ENCODE peak calls at places on chromosomes 3 and 15, in seven cellular contexts. T is sigmoid colon, E is transverse colon, R is vagina, W is esophagus squamous epithelium, Z is stomach, F is lower leg skin. K is an unnamed sample.
A peak's percentile ranks its signal among the peaks of the same experiment; 100 is the strongest.

GRCh38 chr3:143255725-143256124 is 136.2 kb downstream of the CHST2 start:
- DNase-seq in T (no peak), E (no peak), R (no peak), W (no peak), Z (no peak), F (no peak), K (no peak)

GRCh38 chr15:44243829-44244228 is 44.7 kb upstream of the GOLM2 start:
- DNase-seq in T (no peak), E (no peak), R (no peak), W (no peak), Z (no peak), F (no peak), K (no peak)

GRCh38 chr3:42502429-42503250 is at the start of gene VIPR1:
- DNase-seq in T (peak; percentile 71), E (peak; percentile 95), R (peak; percentile 91), W (peak; percentile 24), Z (peak; percentile 95), F (peak; percentile 96), K (peak; percentile 93)

GRCh38 chr3:168327836-168328235 is 232.1 kb upstream of the GOLIM4 start:
- DNase-seq in T (no peak), E (no peak), R (no peak), W (no peak), Z (no peak), F (no peak), K (no peak)

GRCh38 chr3:128647307-128647706 is 3.3 kb downstream of the RPN1 start:
- DNase-seq in T (no peak), E (no peak), R (no peak), W (no peak), Z (no peak), F (no peak), K (no peak)

GRCh38 chr3:133295199-133295901 is 104.5 kb upstream of the BFSP2 start:
- DNase-seq in T (no peak), E (no peak), R (no peak), W (no peak), Z (no peak), F (no peak), K (peak; percentile 5)

GRCh38 chr3:50194903-50195500 is 3.6 kb downstream of the GNAT1 start:
- DNase-seq in T (no peak), E (no peak), R (no peak), W (no peak), Z (no peak), F (no peak), K (peak; percentile 72)

GRCh38 chr15:77410701-77411613 is 8.9 kb downstream of the PEAK1 start:
- DNase-seq in T (no peak), E (no peak), R (no peak), W (no peak), Z (no peak), F (no peak), K (no peak)

GRCh38 chr3:50617096-50617791 is at the start of gene MAPKAPK3:
- DNase-seq in T (peak; percentile 82), E (peak; percentile 66), R (no peak), W (no peak), Z (peak; percentile 57), F (peak; percentile 92), K (no peak)

GRCh38 chr3:158347966-158348365 is 223.0 kb upstream of the MLF1 start:
- DNase-seq in T (no peak), E (no peak), R (no peak), W (no peak), Z (no peak), F (no peak), K (no peak)

GRCh38 chr3:148735597-148735996 is 37.9 kb downstream of the AGTR1 start:
- DNase-seq in T (no peak), E (no peak), R (no peak), W (no peak), Z (no peak), F (no peak), K (no peak)

GRCh38 chr3:70989174-70989573 is 594.4 kb downstream of the FOXP1 start:
- DNase-seq in T (no peak), E (no peak), R (no peak), W (no peak), Z (no peak), F (no peak), K (no peak)

GRCh38 chr3:117036259-117036799 is 326.8 kb downstream of the TUSC7 start:
- DNase-seq in T (peak; percentile 84), E (peak; percentile 17), R (no peak), W (no peak), Z (no peak), F (no peak), K (no peak)

GRCh38 chr3:38121451-38121831 is 15.5 kb downstream of the ACAA1 start:
- DNase-seq in T (peak; percentile 77), E (no peak), R (no peak), W (no peak), Z (peak; percentile 20), F (peak; percentile 81), K (no peak)

GRCh38 chr3:124410471-124410870 is 319.8 kb upstream of the UMPS start:
- DNase-seq in T (no peak), E (no peak), R (no peak), W (no peak), Z (no peak), F (no peak), K (no peak)

GRCh38 chr3:4722103-4722502 is 229.0 kb downstream of the ITPR1 start:
- DNase-seq in T (no peak), E (peak; percentile 57), R (no peak), W (no peak), Z (no peak), F (peak; percentile 81), K (peak; percentile 21)

GRCh38 chr3:52046186-52046913 is 10.0 kb downstream of the DUSP7 start:
- DNase-seq in T (no peak), E (no peak), R (no peak), W (no peak), Z (no peak), F (no peak), K (no peak)

GRCh38 chr3:47847801-47848518 is 45.0 kb downstream of the DHX30 start:
- DNase-seq in T (no peak), E (no peak), R (no peak), W (no peak), Z (no peak), F (no peak), K (no peak)

GRCh38 chr3:47847256-47847655 is 44.3 kb downstream of the DHX30 start:
- DNase-seq in T (no peak), E (no peak), R (no peak), W (no peak), Z (no peak), F (no peak), K (no peak)

GRCh38 chr3:47849186-47850061 is 46.5 kb downstream of the DHX30 start:
- DNase-seq in T (no peak), E (no peak), R (no peak), W (no peak), Z (no peak), F (no peak), K (no peak)

GRCh38 chr3:47850062-47850802 is 47.3 kb downstream of the DHX30 start:
- DNase-seq in T (no peak), E (no peak), R (no peak), W (no peak), Z (no peak), F (no peak), K (no peak)

DNA sequence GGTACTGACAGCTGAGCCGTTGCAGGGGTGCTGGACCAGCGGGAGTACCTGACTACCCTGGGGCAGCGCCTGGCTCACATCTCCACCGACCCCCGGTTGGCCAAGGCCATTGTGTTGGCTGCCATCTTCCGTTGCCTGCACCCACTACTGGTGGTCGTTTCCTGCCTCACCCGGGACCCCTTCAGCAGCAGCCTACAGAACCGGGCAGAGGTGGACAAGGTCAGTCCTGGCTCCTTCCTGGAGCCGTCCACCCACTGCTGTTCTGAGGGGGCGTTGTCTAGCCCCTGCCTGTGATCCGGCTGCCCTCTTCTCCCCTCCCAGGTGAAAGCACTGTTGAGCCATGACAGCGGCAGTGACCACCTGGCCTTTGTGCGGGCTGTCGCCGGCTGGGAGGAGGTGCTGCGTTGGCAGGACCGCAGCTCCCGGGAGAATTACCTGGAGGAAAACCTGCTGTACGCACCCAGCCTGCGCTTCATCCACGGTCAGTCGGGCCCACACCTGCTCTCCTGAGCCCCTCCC is 45.7 kb downstream of the DHX30 start:
- DNase-seq in T (no peak), E (no peak), R (no peak), W (no peak), Z (no peak), F (no peak), K (no peak)
- TF ChIP-seq POLR2A in T (no peak), E (no peak), R (no peak), W (no peak), Z (no peak), F (no peak), K (no peak)

DNA sequence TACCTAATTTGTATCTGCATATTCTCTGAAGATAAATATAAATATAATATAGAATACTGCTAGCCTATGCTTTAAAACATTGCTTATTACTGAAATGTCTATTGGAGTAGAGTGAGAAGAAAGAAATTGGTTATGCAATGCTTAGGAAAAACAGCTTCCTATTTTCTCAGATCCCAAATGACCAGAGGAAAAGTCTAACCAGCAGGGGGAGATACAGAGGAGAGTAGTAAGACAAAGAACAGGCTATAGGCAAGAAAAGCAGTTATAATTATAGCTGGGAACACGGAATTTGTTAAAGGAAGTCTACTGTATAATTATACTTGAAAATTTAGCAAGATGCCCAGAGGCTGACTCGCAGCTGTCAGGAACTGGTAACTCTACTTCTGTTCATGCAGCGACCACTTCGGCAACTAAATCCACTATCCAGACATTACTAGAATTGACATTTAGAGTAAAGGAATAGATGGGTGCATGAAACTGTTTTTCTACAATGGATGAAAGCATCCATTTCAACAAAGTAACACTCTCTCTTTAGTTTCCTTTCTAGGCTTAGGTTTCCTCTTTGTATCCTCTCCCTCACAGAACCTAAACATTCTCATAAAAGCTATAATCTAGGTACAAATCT is 97.2 kb downstream of the TBC1D5 start:
- DNase-seq in T (no peak), E (no peak), R (no peak), W (no peak), Z (no peak), F (no peak), K (no peak)
- TF ChIP-seq POLR2A in T (no peak), E (no peak), R (no peak), W (no peak), Z (no peak), F (no peak), K (no peak)

DNA sequence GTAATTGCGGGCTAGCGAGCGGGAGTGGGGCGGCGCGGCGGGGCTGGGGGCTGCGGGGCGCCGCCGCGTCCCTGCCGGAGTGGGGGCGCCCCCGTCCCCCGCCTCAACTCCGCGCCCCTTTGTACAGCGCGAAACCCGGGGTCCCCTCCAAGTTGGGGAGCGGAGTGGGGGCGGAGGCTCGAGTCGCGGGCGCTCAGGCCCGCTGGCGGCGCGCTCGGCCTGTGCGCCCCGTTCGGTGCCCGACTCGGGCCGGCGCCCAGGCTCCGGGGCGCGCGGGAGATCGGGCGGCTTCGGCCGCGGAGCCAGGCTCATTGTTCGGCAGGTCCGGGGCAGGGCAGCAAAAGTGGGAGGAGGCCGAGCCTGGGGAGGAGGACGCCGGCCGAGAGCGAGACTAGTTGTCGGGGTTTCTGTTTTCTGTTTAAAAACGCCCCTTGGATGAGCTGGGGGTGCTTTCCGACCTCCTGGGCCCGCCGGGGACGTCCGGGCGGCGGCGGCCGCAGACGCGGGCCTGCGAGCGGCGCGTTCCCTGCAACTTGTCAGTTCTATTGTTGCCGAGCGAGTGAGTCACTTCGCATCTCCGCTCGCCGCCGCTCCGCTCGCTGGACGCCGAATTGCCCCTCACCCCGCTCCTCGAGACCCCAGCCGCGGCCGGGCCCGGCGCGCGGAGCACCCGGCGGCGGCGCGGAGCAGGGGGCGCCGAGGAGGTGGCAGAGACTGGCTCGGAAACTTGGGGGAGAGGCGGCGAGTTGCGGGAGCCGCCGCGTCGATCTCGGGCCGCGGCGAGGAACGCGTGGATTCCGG is 663 bp downstream of the TCF12 start:
- DNase-seq in T (peak; percentile 75), E (peak; percentile 61), R (no peak), W (no peak), Z (peak; percentile 53), F (peak; percentile 91), K (peak; percentile 48)
- TF ChIP-seq POLR2A in T (no peak), E (no peak), R (no peak), W (no peak), Z (no peak), F (no peak), K (peak; percentile 64)

GRCh38 chr15:68776477-68777270 is 44.0 kb downstream of the ANP32A start:
- DNase-seq in T (no peak), E (no peak), R (peak; percentile 55), W (no peak), Z (no peak), F (peak; percentile 58), K (no peak)
- TF ChIP-seq POLR2A in T (no peak), E (no peak), R (no peak), W (no peak), Z (no peak), F (no peak), K (no peak)

K was measured in GM12891.